ENCODE peak calls at places on chromosomes 1 and 21, in seven cellular contexts. T is NCI-H460; D is hypothalamus; X is Calu3; R is activated T-helper 2 cell treated with anti-CD3 and anti-CD28 coated beads, Interferon-gamma antibody, Interleukin-2, Interleukin-4, amounts not matched to agents 10 μg/mL and 5 μg/mL and 100 μg/mL, durations not matched to agents 14 hours and 24 hours and 36 hours; C is PC-3; W is endothelial cell. S is an unnamed sample.

GRCh38 chr1:200676829-200677228 is 7.1 kb upstream of the DDX59 start:
- DNase-seq in C (no peak), X (no peak), R (no peak), W (no peak), T (no peak), D (no peak), S (no peak)

GRCh38 chr1:57067863-57068262 is 102.0 kb upstream of the C8B start:
- DNase-seq in T (no peak), W (no peak), X (no peak), D (no peak), C (no peak), R (no peak), S (no peak)

GRCh38 chr21:41867313-41867712 is 11.8 kb downstream of the PRDM15 start:
- DNase-seq in T (no peak), X (no peak), R (no peak), C (no peak), D (no peak), W (no peak), S (no peak)

GRCh38 chr1:204730826-204731459 is 45.4 kb upstream of the LRRN2 start:
- DNase-seq in C (peak), W (no peak), R (no peak), X (no peak), T (no peak), D (no peak), S (no peak)

GRCh38 chr1:214107322-214108096 is 119.7 kb downstream of the PROX1 start:
- DNase-seq in C (no peak), D (no peak), T (no peak), W (no peak), R (no peak), X (no peak), S (no peak)

GRCh38 chr1:112869895-112870294 is 86.1 kb downstream of the SLC16A1 start:
- DNase-seq in D (no peak), C (no peak), W (no peak), R (no peak), X (no peak), T (no peak), S (no peak)

GRCh38 chr1:2514863-2515762 is 11.3 kb downstream of the PANK4 start:
- DNase-seq in D (no peak), R (no peak), T (no peak), C (no peak), W (no peak), X (no peak), S (no peak)

GRCh38 chr1:160795951-160796383 is at the start of gene LY9:
- DNase-seq in R (peak), X (no peak), T (no peak), W (no peak), C (no peak), D (no peak), S (no peak)

GRCh38 chr21:43929217-43929971 is 64.4 kb downstream of the AGPAT3 start:
- DNase-seq in R (no peak), C (no peak), X (no peak), T (no peak), D (peak), W (no peak), S (no peak)

GRCh38 chr21:44751799-44752636 is 40.6 kb upstream of the TSPEAR start:
- DNase-seq in X (no peak), R (no peak), D (no peak), T (no peak), W (no peak), C (no peak), S (no peak)

GRCh38 chr1:230230948-230231738 is 164.1 kb downstream of the GALNT2 start:
- DNase-seq in X (no peak), R (no peak), W (no peak), T (no peak), D (no peak), C (no peak), S (no peak)

GRCh38 chr1:212702672-212703071 is 3.0 kb upstream of the BATF3 start:
- DNase-seq in C (no peak), X (no peak), W (no peak), D (no peak), T (no peak), R (no peak), S (no peak)

GRCh38 chr1:110594466-110595076 is 11.6 kb downstream of the KCNA2 start:
- DNase-seq in D (peak), C (no peak), T (no peak), W (no peak), R (no peak), X (no peak), S (no peak)

S was measured in thoracic aorta.